ENCODE peak calls at places on chromosome X, in seven cellular contexts. Z is neural crest cell; U is activated gamma-delta T cell treated with anti-CD3 and anti-CD28 coated beads, Interleukin-2, amount 50 U/mL, for 16 hours; T is OCI-LY7; A is activated CD4-positive, alpha-beta T cell treated with anti-CD3 and anti-CD28 coated beads for 36 hours; R is prostate gland; P is breast epithelium. S is an unnamed sample.
A peak's percentile ranks its signal among the peaks of the same experiment; 100 is the strongest.

GRCh38 chrX:36916941-36917340 is 91.2 kb upstream of the FAM47C start:
- DNase-seq in R (no peak), A (no peak), T (no peak), U (no peak), P (no peak), Z (no peak), S (no peak)

GRCh38 chrX:87808576-87809243 is 291.1 kb downstream of the KLHL4 start:
- DNase-seq in A (no peak), T (no peak), P (no peak), Z (no peak), U (no peak), R (no peak), S (no peak)

GRCh38 chrX:16239211-16239610 is 71.9 kb downstream of the MAGEB17 start:
- DNase-seq in A (peak; percentile 32), P (no peak), U (no peak), T (no peak), Z (no peak), R (no peak), S (no peak)

GRCh38 chrX:45485682-45486081 is 285.0 kb upstream of the DIPK2B start:
- DNase-seq in P (no peak), U (no peak), A (no peak), Z (no peak), T (no peak), R (no peak), S (no peak)

GRCh38 chrX:71579990-71580380 is 1.7 kb downstream of the GCNA start:
- DNase-seq in A (no peak), U (no peak), R (no peak), P (no peak), Z (no peak), T (no peak), S (no peak)

GRCh38 chrX:666762-667161 is 36.2 kb downstream of the SHOX start:
- DNase-seq in U (no peak), Z (no peak), T (no peak), R (no peak), P (no peak), A (no peak), S (no peak)

GRCh38 chrX:119482497-119483480 is 14.5 kb downstream of the SLC25A5 start:
- DNase-seq in Z (peak; percentile 54), A (peak; percentile 82), R (no peak), P (peak; percentile 51), T (no peak), U (peak; percentile 24), S (peak; percentile 93)

GRCh38 chrX:34972206-34972605 is 29.6 kb downstream of the FAM47B start:
- DNase-seq in A (no peak), P (no peak), U (no peak), T (no peak), Z (no peak), R (no peak), S (no peak)

GRCh38 chrX:139020793-139021192 is 309.3 kb upstream of the FGF13 start:
- DNase-seq in U (no peak), R (no peak), P (no peak), A (no peak), T (no peak), Z (no peak), S (no peak)

GRCh38 chrX:12975999-12976558 is 1.2 kb downstream of the TMSB4X start:
- DNase-seq in A (peak; percentile 57), U (no peak), Z (peak; percentile 25), R (no peak), P (no peak), T (peak; percentile 79), S (peak; percentile 60)

GRCh38 chrX:46180258-46180687 is 364.9 kb downstream of the ZNF674 start:
- DNase-seq in A (peak; percentile 18), U (no peak), T (no peak), Z (no peak), R (no peak), P (no peak), S (no peak)

GRCh38 chrX:103442536-103442901 is 66.2 kb downstream of the BEX3 start:
- DNase-seq in Z (no peak), A (no peak), R (no peak), P (no peak), U (no peak), T (no peak), S (no peak)

GRCh38 chrX:46228389-46228788 is 316.8 kb downstream of the ZNF674 start:
- DNase-seq in T (no peak), U (no peak), Z (no peak), R (no peak), P (no peak), A (no peak), S (no peak)

GRCh38 chrX:154308108-154308946 is 12.7 kb downstream of the TKTL1 start:
- DNase-seq in U (peak; percentile 76), Z (peak; percentile 75), R (peak; percentile 15), A (peak; percentile 88), T (peak; percentile 61), P (no peak), S (peak; percentile 54)

GRCh38 chrX:41475611-41476241 is 28.6 kb downstream of the NYX start:
- DNase-seq in A (no peak), Z (peak; percentile 43), P (no peak), R (no peak), U (no peak), T (no peak), S (no peak)

GRCh38 chrX:134236690-134237362 is at the start of gene CCDC160:
- DNase-seq in T (no peak), Z (peak; percentile 73), U (no peak), A (peak; percentile 15), P (peak; percentile 50), R (peak; percentile 51), S (peak; percentile 88)

GRCh38 chrX:39855748-39856129 is 242.0 kb downstream of the BCOR start:
- DNase-seq in T (peak; percentile 60), P (no peak), U (peak; percentile 72), Z (no peak), R (no peak), A (peak; percentile 88), S (peak; percentile 47)

GRCh38 chrX:54413753-54414152 is 26.5 kb upstream of the TSR2 start:
- DNase-seq in Z (no peak), T (no peak), R (no peak), P (no peak), U (no peak), A (no peak), S (no peak)

GRCh38 chrX:22526339-22526738 is 253.6 kb downstream of the CBLL2 start:
- DNase-seq in R (no peak), A (no peak), P (no peak), T (no peak), Z (no peak), U (no peak), S (no peak)

GRCh38 chrX:151735219-151735618 is 673 bp downstream of the CNGA2 start:
- DNase-seq in R (no peak), Z (no peak), T (no peak), A (no peak), U (no peak), P (no peak), S (no peak)

GRCh38 chrX:97168646-97169045 is 284.9 kb downstream of the RPA4 start:
- DNase-seq in R (no peak), P (no peak), T (peak; percentile 73), A (no peak), U (no peak), Z (no peak), S (no peak)

GRCh38 chrX:1094934-1095333 is 117.5 kb downstream of the CRLF2 start:
- DNase-seq in Z (no peak), T (no peak), P (peak; percentile 31), A (no peak), R (no peak), U (no peak), S (no peak)

GRCh38 chrX:71859637-71860036 is 51.0 kb upstream of the NHSL2 start:
- DNase-seq in T (peak; percentile 27), U (peak; percentile 7), P (no peak), A (peak; percentile 54), R (no peak), Z (peak; percentile 51), S (no peak)

GRCh38 chrX:16436348-16437188 is 213.4 kb upstream of the S100G start:
- DNase-seq in T (peak; percentile 50), P (peak; percentile 62), A (peak; percentile 77), Z (peak; percentile 88), R (peak; percentile 40), U (peak; percentile 27), S (no peak)

S was measured in upper lobe of left lung.